ENCODE peak calls at places on chromosomes 13 and 19, in seven cellular contexts. I, Y, K, O, J, U and F are unnamed samples.

GRCh38 chr19:35044317-35045117 is 3.0 kb downstream of the HPN start:
- DNase-seq in U (no peak), Y (peak), K (peak), I (peak), J (peak), O (peak), F (no peak)

GRCh38 chr13:31073859-31074718 is 87.6 kb downstream of the HSPH1 start:
- DNase-seq in U (peak), Y (no peak), J (no peak), O (no peak), I (no peak), K (peak), F (no peak)

GRCh38 chr13:94435604-94436226 is 43.8 kb downstream of the DCT start:
- DNase-seq in O (peak), Y (peak), J (no peak), U (no peak), K (peak), I (peak), F (peak)

GRCh38 chr13:74825170-74825948 is 656.6 kb downstream of the TBC1D4 start:
- DNase-seq in I (no peak), O (no peak), Y (peak), U (no peak), K (peak), J (no peak), F (no peak)

GRCh38 chr13:97567510-97568243 is 133.7 kb downstream of the RAP2A start:
- DNase-seq in U (peak), K (peak), I (peak), Y (peak), J (no peak), O (no peak), F (peak)

GRCh38 chr19:13727798-13728197 is 36.5 kb upstream of the MRI1 start:
- DNase-seq in I (no peak), O (no peak), Y (no peak), U (no peak), J (no peak), K (peak), F (no peak)

GRCh38 chr19:40493778-40494177 is 27.0 kb downstream of the SPTBN4 start:
- DNase-seq in K (no peak), Y (no peak), I (no peak), O (no peak), J (no peak), U (no peak), F (no peak)

GRCh38 chr13:100513987-100514670 is 74.5 kb downstream of the GGACT start:
- DNase-seq in J (no peak), Y (no peak), O (no peak), U (no peak), K (no peak), I (no peak), F (no peak)

GRCh38 chr19:54875506-54875905 is 1.5 kb downstream of the FCAR start:
- DNase-seq in Y (no peak), K (no peak), U (no peak), O (no peak), J (no peak), I (no peak), F (no peak)

GRCh38 chr13:104614746-104615145 is 1548.5 kb upstream of the SLC10A2 start:
- DNase-seq in O (no peak), K (no peak), Y (no peak), U (no peak), I (no peak), J (no peak), F (no peak)

GRCh38 chr13:42110410-42111155 is 62.1 kb downstream of the DGKH start:
- DNase-seq in I (peak), K (peak), Y (peak), O (peak), U (peak), J (no peak), F (peak)

GRCh38 chr19:13155472-13156284 is 5.5 kb downstream of the IER2 start:
- DNase-seq in I (peak), J (peak), U (no peak), O (peak), Y (no peak), K (peak), F (no peak)

GRCh38 chr19:57212109-57212508 is 18.7 kb upstream of the AURKC start:
- DNase-seq in O (no peak), U (no peak), I (no peak), Y (no peak), K (peak), J (no peak), F (no peak)

GRCh38 chr19:57192064-57192395 is 730 bp downstream of the ZNF264 start:
- DNase-seq in K (peak), U (no peak), Y (peak), J (no peak), O (peak), I (no peak), F (no peak)

GRCh38 chr19:49502866-49503581 is 6.8 kb downstream of the RPS11 start:
- DNase-seq in U (no peak), O (peak), I (peak), J (no peak), K (peak), Y (peak), F (peak)

GRCh38 chr13:59679239-59679638 is 484.5 kb downstream of the DIAPH3 start:
- DNase-seq in Y (no peak), I (no peak), U (no peak), J (no peak), K (no peak), O (peak), F (no peak)

GRCh38 chr19:50046649-50047503 is 21.1 kb downstream of the ZNF473 start:
- DNase-seq in Y (no peak), O (peak), J (peak), U (no peak), K (peak), I (peak), F (peak)

GRCh38 chr13:83151308-83151660 is 731.0 kb downstream of the SLITRK1 start:
- DNase-seq in K (peak), I (no peak), O (no peak), Y (no peak), J (no peak), U (no peak), F (no peak)

GRCh38 chr19:58356236-58356970 is 3.1 kb upstream of the A1BG start:
- DNase-seq in J (no peak), Y (no peak), I (no peak), K (peak), O (no peak), U (no peak), F (no peak)

GRCh38 chr19:48746738-48747575 is at the start of gene IZUMO1:
- DNase-seq in K (peak), Y (peak), U (no peak), J (peak), I (no peak), O (peak), F (peak)

GRCh38 chr13:66635526-66635925 is 594.6 kb downstream of the PCDH9 start:
- DNase-seq in I (no peak), Y (no peak), K (peak), J (no peak), O (no peak), U (no peak), F (no peak)

GRCh38 chr19:48967346-48968178 is 2.5 kb downstream of the FTL start:
- DNase-seq in U (no peak), O (no peak), K (peak), J (no peak), Y (peak), I (peak), F (no peak)

GRCh38 chr13:113205428-113205931 is 3.0 kb downstream of the PCID2 start:
- DNase-seq in K (peak), Y (no peak), I (no peak), U (no peak), O (no peak), J (no peak), F (no peak)

GRCh38 chr19:8302734-8303133 is 5.4 kb downstream of the CD320 start:
- DNase-seq in Y (no peak), K (no peak), I (no peak), O (no peak), U (no peak), J (peak), F (no peak)

GRCh38 chr13:48723168-48723567 is 69.4 kb downstream of the CYSLTR2 start:
- DNase-seq in K (no peak), O (no peak), I (no peak), J (no peak), U (no peak), Y (no peak), F (no peak)

GRCh38 chr13:87677334-87678234 is 6.4 kb downstream of the SLITRK5 start:
- DNase-seq in Y (no peak), I (peak), O (peak), K (no peak), J (peak), U (no peak), F (no peak)

GRCh38 chr19:53037101-53038097 is 7.1 kb upstream of the ERVV-2 start:
- DNase-seq in O (peak), Y (no peak), J (peak), U (no peak), I (no peak), K (peak), F (no peak)

GRCh38 chr19:28541602-28542393 is 671.2 kb downstream of the UQCRFS1 start:
- DNase-seq in O (no peak), I (no peak), U (no peak), J (no peak), K (no peak), Y (no peak), F (no peak)

GRCh38 chr19:16001481-16002312 is 52.9 kb downstream of the OR10H4 start:
- DNase-seq in J (no peak), I (peak), O (no peak), U (peak), Y (no peak), K (peak), F (no peak)

GRCh38 chr19:53254451-53255341 is at the start of gene ZNF677:
- DNase-seq in K (peak), I (no peak), O (peak), J (peak), U (no peak), Y (no peak), F (no peak)

GRCh38 chr13:22486490-22486889 is 694.3 kb upstream of the SGCG start:
- DNase-seq in U (no peak), Y (no peak), J (no peak), O (no peak), I (no peak), K (no peak), F (no peak)

GRCh38 chr13:20125783-20126165 is 35.1 kb downstream of the GJA3 start:
- DNase-seq in I (no peak), Y (no peak), J (no peak), U (no peak), K (no peak), O (no peak), F (no peak)

GRCh38 chr13:51235186-51235585 is 13.0 kb downstream of the FAM124A start:
- DNase-seq in K (no peak), O (no peak), U (no peak), Y (no peak), J (no peak), I (no peak), F (no peak)

GRCh38 chr19:13788991-13789390 is 6.3 kb upstream of the ZSWIM4 start:
- DNase-seq in K (peak), Y (no peak), J (no peak), O (no peak), I (no peak), U (no peak), F (no peak)

GRCh38 chr13:94309997-94310842 is 169.3 kb downstream of the DCT start:
- DNase-seq in J (no peak), U (no peak), I (no peak), O (no peak), Y (no peak), K (peak), F (no peak)

GRCh38 chr13:39506559-39507390 is 96.2 kb downstream of the LHFPL6 start:
- DNase-seq in K (peak), O (no peak), U (no peak), J (no peak), Y (no peak), I (no peak), F (no peak)

GRCh38 chr13:104809483-104809882 is 1726.0 kb downstream of the EFNB2 start:
- DNase-seq in U (no peak), K (no peak), J (no peak), I (no peak), Y (no peak), O (no peak), F (no peak)

DNA sequence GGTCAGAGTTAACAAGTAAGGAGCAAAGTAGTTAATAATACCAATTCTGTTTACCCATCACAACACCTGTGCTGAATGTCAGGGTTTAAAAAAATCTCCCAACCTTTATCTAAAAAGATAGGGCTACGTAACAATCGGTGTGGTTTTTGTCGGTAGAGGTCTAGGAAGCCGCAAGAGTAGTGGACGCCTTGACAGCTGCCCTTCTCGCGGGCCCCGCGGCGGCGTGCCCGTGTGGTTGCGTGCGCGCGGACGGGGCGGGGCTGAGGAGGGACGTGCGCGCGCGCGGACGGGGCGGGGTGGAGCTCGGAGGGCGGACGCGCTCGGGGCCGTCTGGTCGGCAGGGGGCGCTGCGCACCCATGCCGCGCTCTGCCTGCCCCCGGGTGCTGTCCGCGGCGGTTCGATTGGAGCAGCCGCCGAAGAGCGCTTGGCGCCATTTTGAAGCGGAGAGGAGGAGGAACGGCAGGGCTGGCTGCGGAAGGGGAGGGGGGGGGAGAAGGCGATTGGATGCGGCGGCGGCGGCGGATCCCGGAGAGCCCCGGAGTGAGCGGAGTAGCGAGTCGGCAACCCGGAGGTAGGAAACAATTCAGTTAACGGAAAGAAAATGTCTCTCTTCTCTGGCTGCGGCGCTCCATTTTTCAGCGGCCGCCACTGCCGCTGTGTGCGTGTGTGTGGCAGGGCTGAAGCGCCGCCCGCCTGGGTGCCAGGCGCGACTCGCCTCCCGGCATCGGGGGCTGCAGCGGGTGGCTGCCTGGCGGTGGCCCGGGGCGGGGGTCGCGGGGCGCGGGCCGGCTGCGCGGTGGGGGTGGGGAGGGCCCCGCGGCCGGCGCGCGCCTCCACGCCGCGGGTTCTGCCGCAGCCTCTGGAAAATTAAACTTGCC is at the start of gene PDS5B:
- DNase-seq in J (peak), I (peak), O (peak), U (peak), K (peak), Y (peak), F (peak)
- TF ChIP-seq RAD21 in J (peak), I (peak), O (peak), U (peak), K (peak), Y (peak), F (peak)

GRCh38 chr19:18967358-18968146 is 26.5 kb upstream of the HOMER3 start:
- DNase-seq in I (no peak), J (no peak), Y (no peak), K (peak), O (no peak), U (no peak), F (no peak)
- TF ChIP-seq RAD21 in I (no peak), J (no peak), Y (no peak), K (no peak), O (no peak), U (no peak), F (no peak)

DNA sequence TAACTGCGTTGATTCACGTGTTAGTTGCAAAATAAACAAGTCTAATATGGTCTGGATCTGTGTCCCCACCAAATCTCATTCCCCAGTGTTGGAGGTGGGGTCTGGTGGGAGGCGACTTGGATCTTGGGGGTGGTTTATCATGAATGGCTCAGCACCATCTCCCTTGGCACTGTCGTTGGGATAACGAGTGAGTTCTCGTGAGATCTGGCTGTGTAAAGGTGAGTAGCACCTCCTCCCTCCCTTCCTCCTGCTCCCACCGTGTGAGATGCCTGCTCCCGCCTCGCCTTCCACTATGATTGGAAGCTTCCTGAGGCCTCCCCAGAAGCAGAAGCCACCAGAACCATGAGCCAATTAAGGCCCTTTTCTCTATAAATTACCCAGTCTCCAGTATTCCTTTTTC is 4.8 kb downstream of the PEAK3 start:
- DNase-seq in J (no peak), U (no peak), K (no peak), I (no peak), Y (no peak), O (no peak), F (no peak)
- TF ChIP-seq RAD21 in J (no peak), U (no peak), K (no peak), I (no peak), Y (no peak), O (no peak), F (no peak)

DNA sequence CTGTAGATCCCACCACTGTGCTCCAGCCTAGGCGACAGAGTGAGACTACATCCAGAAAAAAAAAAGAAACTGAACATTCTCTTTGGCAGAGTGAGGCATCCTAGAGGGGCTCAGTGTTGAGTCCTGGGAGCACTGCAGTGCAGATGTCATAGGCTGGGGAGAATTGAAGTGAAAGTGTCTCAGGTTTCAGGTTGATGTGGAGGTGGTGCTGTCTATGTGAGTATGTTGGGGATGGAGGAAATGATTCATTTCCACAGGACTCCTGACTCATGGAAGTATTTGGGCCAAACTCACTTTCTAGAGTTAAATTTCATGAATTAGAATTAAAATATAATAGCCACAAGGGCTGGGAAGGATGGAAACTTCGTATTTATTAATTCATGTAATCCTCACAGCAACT is 134.4 kb upstream of the TSC22D1 start:
- DNase-seq in J (no peak), U (peak), I (no peak), Y (peak), O (no peak), K (peak), F (peak)
- TF ChIP-seq RAD21 in J (no peak), U (no peak), I (no peak), Y (no peak), O (no peak), K (peak), F (peak)

DNA sequence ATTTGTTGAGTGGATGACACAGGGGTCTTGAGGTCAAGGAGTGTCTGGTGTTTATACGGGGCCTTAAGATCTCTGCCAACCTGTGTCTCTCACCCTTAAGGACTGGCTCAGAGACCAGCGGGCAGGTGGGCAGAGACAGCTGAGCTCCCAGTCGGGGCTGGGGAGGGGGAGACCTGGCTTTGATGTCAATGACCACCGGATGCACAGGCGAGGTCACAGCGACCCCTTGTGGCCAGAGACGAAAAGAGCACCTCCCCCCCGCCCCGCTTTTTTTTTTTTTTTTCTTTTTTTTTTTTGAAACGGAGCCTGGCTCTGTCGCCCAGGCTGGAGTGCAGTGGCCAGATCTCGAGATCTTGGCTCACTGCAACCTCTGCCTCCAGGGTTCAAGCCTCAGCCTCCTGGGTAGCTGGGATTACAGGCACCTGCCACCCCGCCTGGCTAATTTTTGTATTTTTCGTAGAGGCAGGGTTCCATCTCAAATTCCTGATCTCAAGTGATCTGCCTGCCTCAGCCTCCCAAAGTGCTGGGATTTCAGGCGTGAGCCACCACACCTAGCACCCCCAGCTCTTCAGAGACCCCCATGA is 12.1 kb upstream of the KLK14 start:
- DNase-seq in Y (peak), U (no peak), O (peak), K (no peak), I (peak), J (peak), F (no peak)
- TF ChIP-seq RAD21 in Y (peak), U (peak), O (peak), K (peak), I (peak), J (peak), F (peak)

DNA sequence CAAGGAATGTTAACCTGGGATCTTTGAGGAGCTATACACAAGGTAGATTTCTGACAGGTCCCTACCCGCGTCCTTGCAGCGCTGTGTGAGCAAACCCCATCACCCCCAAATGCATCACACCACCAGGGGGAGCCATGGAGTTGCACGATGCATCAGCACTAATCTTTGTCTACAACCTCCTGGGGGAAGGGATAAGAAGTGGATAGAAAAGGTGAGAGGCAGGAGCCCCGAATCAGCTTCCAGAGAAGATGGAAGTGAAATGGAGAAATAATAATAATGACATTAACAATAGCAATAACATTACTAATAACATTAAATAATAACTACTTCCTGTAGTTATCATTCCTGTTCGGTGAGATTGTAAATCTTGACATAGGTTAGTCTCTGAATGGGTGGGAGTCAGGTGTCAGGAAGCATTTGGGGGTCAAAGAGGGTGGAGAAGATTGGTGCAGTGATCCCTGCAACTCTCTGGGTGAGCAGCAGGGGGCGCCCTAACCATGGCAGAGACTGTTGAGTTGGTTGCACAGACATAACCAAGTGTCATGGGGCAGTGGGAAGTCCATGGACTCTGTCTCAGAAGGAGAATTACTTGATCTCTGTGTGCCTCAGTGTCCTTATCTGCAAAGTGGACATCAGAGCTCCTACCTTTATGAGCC is 16.5 kb downstream of the SIGLEC7 start:
- DNase-seq in K (peak), Y (peak), U (no peak), O (peak), J (peak), I (peak), F (peak)
- TF ChIP-seq RAD21 in K (peak), Y (peak), U (peak), O (peak), J (peak), I (no peak), F (peak)